ENCODE peak calls at places on chromosomes 7 and 10, in six cellular contexts. R is IMR-90, A is neuronal stem cell, I is mesenchymal stem cell, N is H1, U is trophoblast cell. L is an unnamed sample.

GRCh38 chr10:62632071-62632809 is 172.3 kb upstream of the ADO start:
- DNase-seq in N (no peak), U (peak), A (no peak), I (no peak), R (no peak), L (no peak)

GRCh38 chr7:14761506-14762296 is 140.8 kb downstream of the DGKB start:
- DNase-seq in A (no peak), N (no peak), I (peak), U (no peak), R (peak), L (no peak)

GRCh38 chr7:114889646-114890285 is 32.1 kb upstream of the MDFIC start:
- DNase-seq in U (peak), I (peak), A (no peak), N (no peak), R (peak), L (no peak)

GRCh38 chr10:112279482-112279881 is 3.7 kb upstream of the TECTB start:
- DNase-seq in R (no peak), U (no peak), I (no peak), A (no peak), N (no peak), L (no peak)

GRCh38 chr10:31912289-31912688 is 16.3 kb downstream of the ARHGAP12 start:
- DNase-seq in U (no peak), N (no peak), A (no peak), I (peak), R (peak), L (no peak)

GRCh38 chr10:60282771-60283353 is 106.8 kb downstream of the ANK3 start:
- DNase-seq in A (no peak), N (no peak), R (peak), U (peak), I (peak), L (no peak)

GRCh38 chr7:74379938-74380337 is 73.8 kb upstream of the GTF2IRD1 start:
- DNase-seq in I (no peak), N (no peak), R (no peak), U (no peak), A (no peak), L (no peak)

GRCh38 chr7:85186521-85187241 is at the start of gene SEMA3D:
- DNase-seq in U (peak), A (peak), I (peak), R (peak), N (peak), L (peak)

GRCh38 chr10:110488124-110488681 is 9.5 kb upstream of the DUSP5 start:
- DNase-seq in A (no peak), U (no peak), I (no peak), R (peak), N (no peak), L (no peak)

GRCh38 chr7:120718361-120718760 is 139.6 kb downstream of the TSPAN12 start:
- DNase-seq in A (no peak), R (no peak), I (no peak), N (no peak), U (no peak), L (no peak)

GRCh38 chr7:108308913-108309312 is 147.3 kb downstream of the NRCAM start:
- DNase-seq in N (no peak), I (peak), A (no peak), R (no peak), U (peak), L (no peak)

GRCh38 chr7:67450171-67450570 is 453.5 kb downstream of the TYW1 start:
- DNase-seq in A (no peak), R (no peak), U (no peak), N (no peak), I (no peak), L (no peak)

GRCh38 chr7:27181795-27182275 is 3.2 kb downstream of the HOXA11 start:
- DNase-seq in R (no peak), A (no peak), N (peak), U (no peak), I (no peak), L (peak)

GRCh38 chr10:110007171-110007700 is 548 bp upstream of the ADD3 start:
- DNase-seq in R (peak), A (no peak), I (no peak), N (no peak), U (no peak), L (no peak)

GRCh38 chr10:72074413-72075183 is 13.8 kb downstream of the SPOCK2 start:
- DNase-seq in U (no peak), I (no peak), N (no peak), R (no peak), A (no peak), L (no peak)

GRCh38 chr7:22082553-22082885 is 136.8 kb upstream of the CDCA7L start:
- DNase-seq in I (no peak), R (no peak), U (no peak), N (no peak), A (no peak), L (no peak)
- H2AFZ ChIP-seq in I (peak), R (peak), U (peak), N (peak), A (peak), L (no peak)

DNA sequence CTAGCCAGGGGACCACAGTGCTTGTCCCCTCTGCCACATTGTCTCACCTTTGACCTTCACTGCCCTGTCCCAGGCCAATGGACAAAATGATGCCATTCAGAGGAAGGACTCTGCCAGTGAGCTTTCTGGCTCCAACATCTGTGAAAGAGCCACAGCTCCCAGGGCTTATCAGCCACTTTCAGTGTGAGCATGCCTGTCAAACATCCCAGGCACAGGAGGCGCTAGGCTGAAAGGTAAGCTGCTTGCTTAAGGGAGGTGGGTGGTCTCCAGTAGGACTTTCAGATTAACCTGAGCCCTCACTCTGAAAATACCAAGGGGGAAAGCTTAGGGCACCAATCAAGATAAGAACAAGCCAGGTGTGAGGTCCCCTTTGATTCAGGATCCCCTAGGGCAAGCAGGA is 59.8 kb upstream of the GDF10 start:
- DNase-seq in I (no peak), N (no peak), A (no peak), U (no peak), R (no peak), L (peak)
- H3K4me2 ChIP-seq in I (no peak), N (no peak), A (no peak), U (no peak), R (no peak), L (no peak)

GRCh38 chr7:103609778-103610177 is 163.8 kb upstream of the SLC26A5 start:
- DNase-seq in R (no peak), I (no peak), N (no peak), U (no peak), A (no peak), L (no peak)
- H4K91ac ChIP-seq in R (no peak), I (no peak), N (no peak), U (no peak), A (no peak), L (no peak)

DNA sequence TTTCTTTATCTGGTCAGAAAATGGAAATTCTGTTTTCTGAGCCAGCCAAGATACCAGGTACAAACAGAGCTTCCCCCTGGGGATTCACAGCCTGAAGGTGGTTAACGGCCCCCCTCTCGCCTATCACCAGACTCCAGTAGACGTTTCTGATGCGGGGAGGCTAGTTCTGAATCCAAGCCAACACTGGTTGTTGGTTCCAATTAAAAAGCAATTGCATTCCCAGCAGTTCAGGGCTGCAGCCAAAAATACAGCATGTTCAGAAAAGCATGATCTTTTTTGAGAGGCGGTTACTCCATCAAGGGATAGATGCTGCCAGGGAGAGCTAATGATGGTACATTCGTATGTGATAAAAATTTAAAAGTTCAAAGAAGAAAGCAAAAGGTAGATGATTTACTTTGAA is 480.9 kb downstream of the GALNT17 start:
- DNase-seq in R (no peak), A (no peak), N (no peak), U (no peak), I (no peak), L (no peak)
- H2AFZ ChIP-seq in R (no peak), A (no peak), N (no peak), U (no peak), I (no peak), L (no peak)

DNA sequence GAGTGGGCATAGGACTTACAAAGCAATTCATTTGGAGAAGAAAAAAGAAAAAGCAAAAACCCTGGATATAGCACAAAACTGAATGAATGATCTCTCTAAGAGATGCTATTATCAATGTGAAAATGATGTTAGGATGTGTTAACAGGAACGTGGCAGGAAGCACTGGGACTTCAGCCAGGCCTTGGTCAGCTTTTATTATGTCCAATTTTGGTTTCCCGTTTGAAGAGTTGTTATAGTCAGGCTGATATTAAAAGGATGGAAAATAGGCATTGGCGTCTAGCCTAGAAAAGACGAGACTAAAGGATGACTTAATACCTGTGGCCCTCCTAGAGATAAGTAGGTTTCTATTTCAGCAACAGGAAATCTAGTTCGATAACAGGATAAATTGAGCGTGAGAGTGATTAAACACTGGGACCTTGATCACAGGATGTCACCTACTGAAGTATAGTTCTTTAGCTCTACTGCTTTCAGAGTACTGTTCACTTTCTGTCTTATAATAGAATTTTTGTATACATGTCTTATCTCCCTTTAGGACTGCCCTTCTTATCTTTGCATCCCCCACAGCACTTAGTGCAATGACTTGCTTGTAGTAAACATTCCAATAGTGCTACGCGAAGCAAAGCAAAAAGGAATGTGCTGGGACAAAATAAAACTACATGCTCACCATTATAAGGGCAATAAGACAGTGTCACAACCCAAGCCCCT is 99.8 kb upstream of the AGBL3 start:
- DNase-seq in U (peak), R (peak), N (no peak), A (no peak), I (peak), L (no peak)
- H3K4me2 ChIP-seq in U (no peak), R (peak), N (no peak), A (no peak), I (no peak), L (no peak)

DNA sequence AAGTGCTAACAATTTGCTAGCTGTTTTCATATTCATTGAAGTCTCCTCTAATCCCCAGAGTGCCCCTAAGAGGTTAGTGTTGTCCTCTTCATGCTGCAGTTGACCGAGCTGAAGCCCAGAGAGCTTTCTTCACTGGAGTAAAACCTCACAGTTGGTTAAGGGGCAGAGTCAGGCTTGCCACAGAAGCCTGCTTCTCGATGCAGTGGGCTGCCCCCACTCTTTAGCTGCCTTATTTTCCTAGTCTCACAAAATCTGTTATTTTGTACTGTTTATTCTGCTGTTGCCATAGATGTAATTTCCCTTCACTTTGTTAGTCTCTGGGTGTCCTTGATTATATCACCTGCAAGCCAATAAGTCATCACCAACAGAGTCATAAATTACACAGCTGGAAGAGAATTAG is 56.3 kb upstream of the ZPBP start:
- DNase-seq in I (no peak), A (no peak), U (no peak), N (no peak), R (no peak), L (no peak)
- H4K91ac ChIP-seq in I (no peak), A (no peak), U (no peak), N (no peak), R (no peak), L (no peak)

DNA sequence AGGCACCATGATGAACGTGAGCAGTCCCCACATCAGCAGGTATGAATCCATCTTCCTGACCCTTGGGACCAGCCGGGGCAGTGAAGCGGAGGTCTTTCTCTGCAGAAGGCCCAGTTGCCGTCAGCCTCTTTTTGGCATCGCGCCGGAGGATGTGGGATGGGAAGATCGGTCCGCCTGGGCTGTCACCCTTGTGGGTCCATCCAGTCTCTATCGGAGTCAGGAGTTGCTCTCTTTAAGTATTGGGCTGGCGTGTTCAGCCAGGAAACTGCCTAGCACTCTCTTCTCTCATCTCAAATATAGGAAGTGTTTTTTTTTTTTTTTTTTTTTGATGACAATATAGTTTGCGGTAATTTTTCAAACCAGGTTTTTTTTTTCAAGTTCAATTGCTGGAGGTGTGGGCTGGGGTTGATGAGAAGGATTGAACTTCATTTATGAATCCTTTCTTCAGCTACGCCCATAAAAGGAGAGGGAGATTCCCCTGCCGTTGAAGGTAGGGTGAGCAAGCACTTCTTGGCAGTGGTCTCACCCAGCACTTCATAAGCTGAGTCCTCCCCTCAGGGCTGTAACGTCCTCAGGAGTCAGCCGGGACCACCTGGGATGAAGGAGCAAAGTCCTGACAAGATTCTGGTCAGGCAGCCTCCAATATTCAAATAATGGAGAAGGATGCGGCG is at the start of gene IL2RA:
- DNase-seq in N (no peak), I (no peak), A (no peak), U (no peak), R (no peak), L (peak)
- H2AFZ ChIP-seq in N (no peak), I (no peak), A (no peak), U (no peak), R (no peak), L (peak)

DNA sequence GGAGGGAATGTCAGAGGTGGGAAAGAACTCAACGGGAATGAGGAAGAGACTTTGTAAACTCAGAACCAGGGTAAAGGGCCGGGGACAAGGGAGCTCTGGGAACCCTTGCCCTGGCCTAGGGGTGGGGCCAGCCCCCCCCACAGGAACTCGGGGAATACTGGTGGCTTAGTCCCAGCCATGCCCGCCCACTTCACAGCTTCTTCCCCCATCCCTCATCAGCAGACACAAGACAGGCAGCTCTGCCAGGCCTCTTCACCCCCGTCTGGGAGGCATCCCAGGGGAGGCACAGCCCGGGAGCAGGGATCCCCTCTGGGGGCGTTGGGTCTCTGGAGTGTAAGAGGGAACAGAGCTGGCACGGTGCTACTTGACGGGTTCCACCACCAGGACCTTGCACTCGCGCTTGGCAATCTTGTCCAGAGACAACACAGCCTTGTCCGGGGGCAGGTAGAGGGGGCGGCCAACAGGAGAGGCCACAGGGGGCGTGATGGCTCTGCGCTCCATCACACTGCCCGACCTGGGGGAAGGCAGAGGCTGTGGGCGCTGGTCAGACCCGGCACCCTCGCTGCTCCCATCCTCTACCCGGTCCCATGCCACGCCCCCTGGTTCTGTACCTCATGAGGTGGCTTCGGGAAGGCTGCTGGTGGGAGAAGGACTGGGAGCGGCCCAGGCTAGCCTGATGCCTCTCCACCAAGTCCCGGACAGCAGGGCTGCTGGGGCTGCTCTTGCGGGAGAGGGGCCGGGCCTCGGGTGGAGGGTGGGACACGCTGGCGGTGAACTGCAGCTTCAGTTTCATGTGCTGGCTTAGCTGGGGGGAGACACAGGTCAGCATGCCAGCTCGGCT is 3.7 kb downstream of the TRAPPC14 start:
- DNase-seq in U (peak), R (no peak), N (no peak), I (no peak), A (no peak), L (no peak)
- H3K4me2 ChIP-seq in U (no peak), R (no peak), N (no peak), I (no peak), A (no peak), L (no peak)

GRCh38 chr7:155449008-155449879 is 8.7 kb upstream of the EN2 start:
- DNase-seq in R (no peak), I (no peak), N (peak), U (no peak), A (peak), L (peak)

GRCh38 chr7:155448632-155449007 is 9.3 kb upstream of the EN2 start:
- DNase-seq in I (no peak), R (no peak), N (peak), U (no peak), A (peak), L (no peak)

GRCh38 chr7:155444746-155445145 is 13.2 kb upstream of the EN2 start:
- DNase-seq in N (no peak), U (no peak), I (no peak), A (no peak), R (no peak), L (no peak)

GRCh38 chr7:155449880-155450557 is 7.9 kb upstream of the EN2 start:
- DNase-seq in N (peak), I (no peak), A (no peak), R (no peak), U (no peak), L (no peak)

DNA sequence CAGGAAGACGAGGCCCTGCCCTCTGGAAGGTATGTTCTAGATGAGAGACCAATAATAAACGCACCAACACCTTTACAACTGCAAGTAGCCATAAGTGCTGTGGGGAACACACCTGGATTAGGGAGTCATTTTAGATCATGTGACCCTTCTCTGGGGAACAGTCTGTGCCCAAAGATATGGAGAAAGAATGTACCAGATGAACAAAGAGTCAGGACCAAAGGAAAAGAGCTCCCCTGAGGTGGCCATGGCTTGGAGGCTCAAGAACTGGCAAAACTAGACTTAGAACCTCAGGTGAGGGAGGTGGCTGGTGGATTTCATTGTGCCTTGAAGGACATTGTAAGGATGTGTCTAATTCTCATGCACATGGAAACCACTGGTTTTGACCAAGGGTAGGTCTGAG is 10.3 kb upstream of the EN2 start:
- DNase-seq in R (no peak), N (no peak), U (no peak), I (no peak), A (no peak), L (no peak)
- H4K91ac ChIP-seq in R (no peak), N (no peak), U (no peak), I (no peak), A (no peak), L (no peak)

GRCh38 chr7:148524479-148525173 is 65.9 kb upstream of the C7orf33 start:
- DNase-seq in I (no peak), U (no peak), A (no peak), R (no peak), N (no peak), L (no peak)
- H2AFZ ChIP-seq in I (no peak), U (no peak), A (no peak), R (no peak), N (no peak), L (no peak)

L was measured in H9.